ENCODE peak calls at places on chromosomes 1 and 21, in five cellular contexts. One of them, this sample, is unnamed.

GRCh38 chr1:47651311-47652089 is 213.7 kb downstream of the FOXD2 start:
- DNase-seq in choroid plexus epithelial cell: no peak
- DNase-seq in K562: no peak
- DNase-seq in left ventricle myocardium inferior: no peak
- DNase-seq in AG04450: no peak
- DNase-seq in this sample: no peak

GRCh38 chr1:98766241-98766640 is 104.7 kb downstream of the SNX7 start:
- DNase-seq in choroid plexus epithelial cell: no peak
- DNase-seq in K562: no peak
- DNase-seq in left ventricle myocardium inferior: no peak
- DNase-seq in AG04450: no peak
- DNase-seq in this sample: no peak

GRCh38 chr1:236282159-236282716 is 480 bp upstream of the ERO1B start:
- DNase-seq in choroid plexus epithelial cell: no peak
- DNase-seq in K562: no peak
- DNase-seq in left ventricle myocardium inferior: no peak
- DNase-seq in AG04450: no peak
- DNase-seq in this sample: no peak

GRCh38 chr1:84830136-84830535 is 62.9 kb downstream of the LPAR3 start:
- DNase-seq in choroid plexus epithelial cell: no peak
- DNase-seq in K562: no peak
- DNase-seq in left ventricle myocardium inferior: no peak
- DNase-seq in AG04450: no peak
- DNase-seq in this sample: no peak

GRCh38 chr21:34113842-34114241 is 40.5 kb downstream of the MRPS6 start:
- DNase-seq in choroid plexus epithelial cell: no peak
- DNase-seq in K562: no peak
- DNase-seq in left ventricle myocardium inferior: no peak
- DNase-seq in AG04450: no peak
- DNase-seq in this sample: no peak

GRCh38 chr1:3903141-3904005 is 3.3 kb upstream of the C1orf174 start:
- DNase-seq in choroid plexus epithelial cell: peak
- DNase-seq in K562: no peak
- DNase-seq in left ventricle myocardium inferior: no peak
- DNase-seq in AG04450: no peak
- DNase-seq in this sample: peak

GRCh38 chr1:109924316-109924715 is 13.7 kb downstream of the CSF1 start:
- DNase-seq in choroid plexus epithelial cell: no peak
- DNase-seq in K562: no peak
- DNase-seq in left ventricle myocardium inferior: no peak
- DNase-seq in AG04450: no peak
- DNase-seq in this sample: no peak

GRCh38 chr1:3115275-3116149 is 46.5 kb downstream of the PRDM16 start:
- DNase-seq in choroid plexus epithelial cell: no peak
- DNase-seq in K562: no peak
- DNase-seq in left ventricle myocardium inferior: no peak
- DNase-seq in AG04450: no peak
- DNase-seq in this sample: no peak

GRCh38 chr1:30283199-30283962 is 440.0 kb downstream of the MATN1 start:
- DNase-seq in choroid plexus epithelial cell: no peak
- DNase-seq in K562: no peak
- DNase-seq in left ventricle myocardium inferior: no peak
- DNase-seq in AG04450: no peak
- DNase-seq in this sample: no peak

GRCh38 chr1:36160949-36161485 is 5.1 kb downstream of the MAP7D1 start:
- DNase-seq in choroid plexus epithelial cell: peak
- DNase-seq in K562: peak
- DNase-seq in left ventricle myocardium inferior: peak
- DNase-seq in AG04450: no peak
- DNase-seq in this sample: peak

GRCh38 chr1:206723500-206724472 is 39.1 kb downstream of the MAPKAPK2 start:
- DNase-seq in choroid plexus epithelial cell: peak
- DNase-seq in K562: no peak
- DNase-seq in left ventricle myocardium inferior: peak
- DNase-seq in AG04450: no peak
- DNase-seq in this sample: no peak

GRCh38 chr1:32274646-32275340 is 17.1 kb upstream of the HDAC1 start:
- DNase-seq in choroid plexus epithelial cell: no peak
- DNase-seq in K562: no peak
- DNase-seq in left ventricle myocardium inferior: no peak
- DNase-seq in AG04450: no peak
- DNase-seq in this sample: no peak

GRCh38 chr21:34280389-34280795 is 83.4 kb upstream of the KCNE2 start:
- DNase-seq in choroid plexus epithelial cell: peak
- DNase-seq in K562: no peak
- DNase-seq in left ventricle myocardium inferior: peak
- DNase-seq in AG04450: no peak
- DNase-seq in this sample: no peak

GRCh38 chr1:205273551-205273982 is 45.8 kb downstream of the TMCC2 start:
- DNase-seq in choroid plexus epithelial cell: peak
- DNase-seq in K562: peak
- DNase-seq in left ventricle myocardium inferior: peak
- DNase-seq in AG04450: no peak
- DNase-seq in this sample: peak

GRCh38 chr1:100354971-100355394 is 2.7 kb downstream of the CDC14A start:
- DNase-seq in choroid plexus epithelial cell: peak
- DNase-seq in K562: peak
- DNase-seq in left ventricle myocardium inferior: no peak
- DNase-seq in AG04450: no peak
- DNase-seq in this sample: peak

DNA sequence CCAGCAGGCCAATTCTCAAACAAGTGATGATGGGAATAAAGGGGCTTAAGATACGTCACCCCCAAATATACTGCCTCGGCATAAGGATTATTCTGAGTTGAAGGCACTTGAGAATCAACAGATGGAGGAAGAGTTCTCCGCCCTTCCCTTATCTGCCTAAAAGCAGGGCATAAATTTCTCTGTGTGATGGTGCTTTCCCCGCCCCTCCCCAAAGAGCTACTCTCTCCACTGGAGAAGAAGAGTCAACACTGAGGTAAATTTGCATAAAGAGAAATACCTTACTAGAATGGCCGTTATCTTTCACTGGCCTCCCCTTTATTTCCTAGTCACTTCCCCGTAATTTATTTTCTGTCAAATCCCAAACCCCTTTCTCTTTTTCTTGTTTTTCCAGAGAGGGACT is 18.7 kb downstream of the BECN2 start:
- DNase-seq in choroid plexus epithelial cell: no peak
- DNase-seq in K562: peak
- DNase-seq in left ventricle myocardium inferior: no peak
- DNase-seq in AG04450: no peak
- DNase-seq in this sample: no peak
- H3K4me3 ChIP-seq in choroid plexus epithelial cell: no peak
- H3K4me3 ChIP-seq in K562: no peak
- H3K4me3 ChIP-seq in left ventricle myocardium inferior: no peak
- H3K4me3 ChIP-seq in AG04450: no peak
- H3K4me3 ChIP-seq in this sample: no peak

GRCh38 chr1:201793306-201793925 is 35.5 kb upstream of the IPO9 start:
- DNase-seq in choroid plexus epithelial cell: no peak
- DNase-seq in K562: no peak
- DNase-seq in left ventricle myocardium inferior: no peak
- DNase-seq in AG04450: no peak
- DNase-seq in this sample: no peak
- TF ChIP-seq CTCF in choroid plexus epithelial cell: no peak
- TF ChIP-seq CTCF in K562: no peak
- TF ChIP-seq CTCF in left ventricle myocardium inferior: no peak
- TF ChIP-seq CTCF in AG04450: no peak
- TF ChIP-seq CTCF in this sample: no peak

DNA sequence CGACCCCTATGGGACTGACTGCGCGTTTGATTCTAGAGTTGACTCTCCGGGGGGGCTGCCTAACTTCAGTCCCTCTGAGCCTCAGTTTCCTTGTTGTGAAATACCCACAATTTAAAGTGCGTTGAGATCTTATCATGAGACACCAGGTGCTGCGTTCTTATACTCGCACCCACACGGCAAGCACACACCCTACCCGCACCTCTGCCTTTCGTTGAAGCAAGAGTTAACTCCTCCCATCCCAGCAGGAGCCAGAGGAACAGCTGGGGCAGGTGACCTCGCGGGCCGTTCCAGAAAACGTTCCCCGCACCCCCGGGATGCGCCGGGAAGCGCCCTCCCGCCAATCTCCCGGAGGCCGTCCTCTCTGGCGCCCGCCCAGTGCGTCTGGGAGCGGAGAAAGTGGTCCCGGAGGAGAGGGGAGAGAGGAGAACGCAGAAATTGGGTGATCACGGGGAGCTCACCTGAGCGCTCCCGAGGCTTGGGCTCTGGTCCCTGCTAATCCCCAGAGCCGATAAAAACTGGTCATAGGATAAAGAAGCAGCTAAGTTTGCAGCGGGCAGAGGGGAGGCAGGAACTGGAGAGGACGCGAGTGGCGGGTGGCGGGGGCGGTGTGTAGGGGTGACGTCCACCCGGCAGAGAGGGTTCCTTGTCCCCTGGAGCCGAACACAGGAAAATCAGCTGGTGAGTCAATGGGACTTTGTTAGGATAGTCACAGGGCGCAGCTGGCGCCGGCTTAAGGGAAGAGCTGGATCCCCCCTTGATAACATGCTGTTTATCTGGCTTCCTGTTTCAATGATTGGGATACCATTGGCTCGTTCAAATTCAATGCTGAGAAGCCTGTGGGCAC is 856 bp downstream of the NAV1 start:
- DNase-seq in choroid plexus epithelial cell: no peak
- DNase-seq in K562: peak
- DNase-seq in left ventricle myocardium inferior: peak
- DNase-seq in AG04450: no peak
- DNase-seq in this sample: peak
- H3K4me3 ChIP-seq in choroid plexus epithelial cell: peak
- H3K4me3 ChIP-seq in K562: no peak
- H3K4me3 ChIP-seq in left ventricle myocardium inferior: peak
- H3K4me3 ChIP-seq in AG04450: peak
- H3K4me3 ChIP-seq in this sample: peak

DNA sequence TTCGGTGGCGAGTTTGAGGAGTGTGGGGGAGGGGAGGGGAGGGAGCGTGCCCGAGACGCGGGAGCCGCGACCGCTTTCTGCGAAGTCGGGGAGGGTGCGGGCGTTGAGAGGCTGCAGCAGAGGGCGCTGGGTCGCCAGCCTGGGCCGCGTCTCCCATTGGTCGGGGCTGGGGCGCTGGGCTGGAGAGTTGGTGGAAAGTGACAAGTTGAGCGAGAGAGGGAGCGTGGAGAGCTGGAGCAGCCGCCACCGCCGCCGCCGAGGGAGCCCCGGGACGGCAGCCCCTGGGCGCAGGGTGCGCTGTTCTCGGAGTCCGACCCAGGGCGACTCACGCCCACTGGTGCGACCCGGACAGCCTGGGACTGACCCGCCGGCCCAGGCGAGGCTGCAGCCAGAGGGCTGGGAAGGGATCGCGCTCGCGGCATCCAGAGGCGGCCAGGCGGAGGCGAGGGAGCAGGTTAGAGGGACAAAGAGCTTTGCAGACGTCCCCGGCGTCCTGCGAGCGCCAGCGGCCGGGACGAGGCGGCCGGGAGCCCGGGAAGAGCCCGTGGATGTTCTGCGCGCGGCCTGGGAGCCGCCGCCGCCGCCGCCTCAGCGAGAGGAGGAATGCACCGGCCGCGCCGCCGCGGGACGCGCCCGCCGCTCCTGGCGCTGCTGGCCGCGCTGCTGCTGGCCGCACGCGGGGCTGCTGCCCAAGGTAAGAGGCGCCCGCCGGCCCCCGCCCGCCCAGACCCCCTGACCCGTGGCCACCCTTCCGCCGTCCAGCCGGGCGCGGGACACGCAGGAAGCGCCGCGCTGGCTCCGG is at the start of gene ROR1:
- DNase-seq in choroid plexus epithelial cell: peak
- DNase-seq in K562: peak
- DNase-seq in left ventricle myocardium inferior: peak
- DNase-seq in AG04450: no peak
- DNase-seq in this sample: peak
- TF ChIP-seq CTCF in choroid plexus epithelial cell: peak
- TF ChIP-seq CTCF in K562: no peak
- TF ChIP-seq CTCF in left ventricle myocardium inferior: peak
- TF ChIP-seq CTCF in AG04450: peak
- TF ChIP-seq CTCF in this sample: peak

DNA sequence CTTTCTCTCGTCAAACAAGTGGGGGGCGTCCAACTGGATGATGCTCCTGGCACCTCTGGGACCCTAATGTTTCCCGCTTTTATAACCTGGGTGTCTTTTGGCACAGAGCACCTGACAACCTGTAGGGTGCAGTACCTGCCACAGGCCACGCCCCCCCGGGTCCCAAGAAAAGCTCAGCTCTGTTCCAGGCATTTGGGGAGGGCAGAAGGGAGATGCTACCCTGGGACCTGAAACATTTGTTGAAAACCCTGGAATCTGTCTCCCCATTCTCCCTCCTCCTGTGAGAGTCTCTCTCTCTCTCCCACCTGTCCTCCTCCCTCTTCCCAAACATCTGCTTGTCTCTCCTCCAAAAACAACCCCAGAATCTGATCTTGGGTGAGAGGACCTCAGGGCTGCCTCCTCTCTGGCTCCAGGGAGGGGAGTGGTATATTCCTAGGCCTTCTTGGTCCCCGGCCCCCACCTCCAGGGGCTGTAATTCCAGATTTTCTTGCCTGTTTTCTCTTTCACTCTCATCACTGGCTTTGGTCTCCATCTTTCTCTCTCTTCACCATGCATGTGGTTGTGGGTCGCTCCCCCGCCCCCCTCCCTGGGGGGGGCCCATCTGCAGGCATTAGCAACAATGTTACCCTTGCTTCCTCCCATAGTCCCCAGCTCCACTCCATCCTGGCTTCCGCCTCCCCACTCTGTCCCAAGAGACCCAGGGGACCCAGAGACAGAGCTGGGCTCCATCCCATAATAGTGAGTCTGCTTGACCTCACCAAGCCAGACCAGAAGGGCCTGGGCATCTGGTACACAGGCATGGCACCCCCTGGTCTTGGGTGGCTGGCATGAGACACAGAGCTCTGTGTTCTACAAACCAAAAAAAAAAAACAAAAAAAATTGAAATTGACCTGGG is 4.1 kb downstream of the AHDC1 start:
- DNase-seq in choroid plexus epithelial cell: no peak
- DNase-seq in K562: peak
- DNase-seq in left ventricle myocardium inferior: no peak
- DNase-seq in AG04450: no peak
- DNase-seq in this sample: no peak
- H3K4me3 ChIP-seq in choroid plexus epithelial cell: no peak
- H3K4me3 ChIP-seq in K562: no peak
- H3K4me3 ChIP-seq in left ventricle myocardium inferior: peak
- H3K4me3 ChIP-seq in AG04450: peak
- H3K4me3 ChIP-seq in this sample: no peak

GRCh38 chr1:243345205-243345604 is 89.4 kb downstream of the SDCCAG8 start:
- DNase-seq in choroid plexus epithelial cell: peak
- DNase-seq in K562: no peak
- DNase-seq in left ventricle myocardium inferior: no peak
- DNase-seq in AG04450: no peak
- DNase-seq in this sample: peak
- TF ChIP-seq CTCF in choroid plexus epithelial cell: peak
- TF ChIP-seq CTCF in K562: no peak
- TF ChIP-seq CTCF in left ventricle myocardium inferior: no peak
- TF ChIP-seq CTCF in AG04450: no peak
- TF ChIP-seq CTCF in this sample: no peak

This sample was measured in WERI-Rb-1.